ENCODE peak calls at places on chromosome 14, in six cellular contexts. U is left ventricle myocardium inferior, G is BE2C, H is endothelial cell, J is colonic mucosa, Q is tibial artery. V is an unnamed sample.

GRCh38 chr14:35051796-35052195 is 5.7 kb downstream of the FAM177A1 start:
- DNase-seq in U (no peak), G (no peak), H (no peak), J (no peak), Q (no peak), V (no peak)

GRCh38 chr14:65144170-65144569 is 41.9 kb upstream of the MAX start:
- DNase-seq in U (no peak), G (no peak), H (no peak), J (no peak), Q (no peak), V (no peak)

GRCh38 chr14:85762523-85762922 is 232.6 kb downstream of the FLRT2 start:
- DNase-seq in U (no peak), G (no peak), H (no peak), J (no peak), Q (no peak), V (no peak)

GRCh38 chr14:78598046-78598652 is 428.0 kb downstream of the NRXN3 start:
- DNase-seq in U (peak; percentile 17), G (peak; percentile 60), H (peak; percentile 67), J (peak; percentile 30), Q (no peak), V (no peak)

GRCh38 chr14:52876311-52876710 is 74.5 kb downstream of the FERMT2 start:
- DNase-seq in U (no peak), G (no peak), H (no peak), J (no peak), Q (no peak), V (no peak)

GRCh38 chr14:73760598-73761586 is 46.7 kb upstream of the PNMA1 start:
- DNase-seq in U (no peak), G (no peak), H (no peak), J (no peak), Q (no peak), V (no peak)

GRCh38 chr14:47929334-47929733 is 253.9 kb upstream of the MDGA2 start:
- DNase-seq in U (no peak), G (no peak), H (no peak), J (no peak), Q (no peak), V (no peak)

GRCh38 chr14:63573579-63573978 is 30.4 kb upstream of the PPP2R5E start:
- DNase-seq in U (no peak), G (no peak), H (no peak), J (no peak), Q (no peak), V (no peak)

GRCh38 chr14:90544566-90544965 is 147.7 kb downstream of the CALM1 start:
- DNase-seq in U (no peak), G (no peak), H (no peak), J (no peak), Q (no peak), V (peak; percentile 55)

DNA sequence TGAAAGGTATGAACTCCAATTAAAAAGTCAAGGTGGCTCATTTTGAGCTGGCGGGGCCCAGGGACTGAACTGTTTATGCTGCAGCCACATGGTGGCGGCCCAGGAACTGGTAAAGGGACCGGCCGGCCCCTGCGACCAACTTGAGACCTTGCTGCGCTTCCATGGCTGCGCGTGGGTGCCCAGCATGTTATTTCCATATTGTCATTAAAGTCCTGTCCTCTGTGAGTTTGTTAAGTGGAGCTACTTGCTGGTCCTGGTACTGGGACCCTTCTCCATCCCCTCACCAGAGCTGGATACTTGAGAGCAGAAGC is 62.3 kb downstream of the BEGAIN start:
- DNase-seq in U (no peak), G (peak; percentile 12), H (peak; percentile 70), J (peak; percentile 30), Q (peak; percentile 60), V (no peak)
- TF ChIP-seq CTCF in U (no peak), G (no peak), H (peak; percentile 60), J (peak; percentile 33), Q (no peak), V (peak; percentile 71)

GRCh38 chr14:37251778-37252177 is 54.0 kb downstream of the MIPOL1 start:
- DNase-seq in U (no peak), G (no peak), H (no peak), J (no peak), Q (no peak), V (no peak)
- TF ChIP-seq CTCF in U (no peak), G (no peak), H (peak; percentile 40), J (no peak), Q (no peak), V (peak; percentile 68)

DNA sequence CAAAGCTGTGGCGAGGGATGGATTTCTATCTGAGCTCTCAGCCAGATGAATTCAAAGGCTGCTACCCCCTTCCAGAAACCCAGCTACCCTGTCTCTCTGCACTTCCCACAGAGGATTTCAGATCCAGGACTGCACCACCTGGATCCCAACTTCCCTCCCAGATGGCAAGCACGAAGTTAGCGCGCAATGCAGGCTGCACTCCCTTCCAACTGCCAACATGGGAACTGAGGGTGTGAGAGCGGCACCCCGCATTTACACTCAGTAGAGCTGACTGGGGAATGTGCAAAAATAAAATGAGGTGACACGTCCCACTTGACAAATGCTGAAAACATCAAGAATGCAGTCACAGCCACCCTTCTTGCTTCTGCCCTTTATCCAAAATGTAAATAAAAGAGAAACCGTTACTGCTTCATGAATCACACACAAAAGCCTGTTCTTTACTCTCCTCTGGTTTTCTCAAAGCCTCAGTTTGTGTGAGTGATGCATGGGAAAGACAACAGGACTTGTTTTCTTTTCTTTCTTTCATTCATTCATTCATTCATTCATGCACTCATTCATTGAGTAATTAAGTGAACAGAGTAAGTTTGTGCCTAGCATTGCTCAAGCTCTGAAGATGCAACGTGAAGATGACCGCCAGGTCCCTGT is 85.7 kb downstream of the ITPK1 start:
- DNase-seq in U (no peak), G (no peak), H (no peak), J (no peak), Q (no peak), V (no peak)
- TF ChIP-seq CTCF in U (no peak), G (no peak), H (no peak), J (no peak), Q (no peak), V (no peak)

GRCh38 chr14:28635387-28635786 is 131.2 kb upstream of the FOXG1 start:
- DNase-seq in U (no peak), G (no peak), H (peak; percentile 23), J (no peak), Q (no peak), V (no peak)
- TF ChIP-seq CTCF in U (peak; percentile 56), G (peak; percentile 32), H (peak; percentile 97), J (peak; percentile 38), Q (peak; percentile 23), V (peak; percentile 86)

GRCh38 chr14:101843665-101844064 is 82.2 kb downstream of the PPP2R5C start:
- DNase-seq in U (no peak), G (no peak), H (no peak), J (no peak), Q (no peak), V (no peak)
- TF ChIP-seq CTCF in U (peak; percentile 42), G (peak; percentile 34), H (peak; percentile 32), J (no peak), Q (peak; percentile 8), V (peak; percentile 45)

DNA sequence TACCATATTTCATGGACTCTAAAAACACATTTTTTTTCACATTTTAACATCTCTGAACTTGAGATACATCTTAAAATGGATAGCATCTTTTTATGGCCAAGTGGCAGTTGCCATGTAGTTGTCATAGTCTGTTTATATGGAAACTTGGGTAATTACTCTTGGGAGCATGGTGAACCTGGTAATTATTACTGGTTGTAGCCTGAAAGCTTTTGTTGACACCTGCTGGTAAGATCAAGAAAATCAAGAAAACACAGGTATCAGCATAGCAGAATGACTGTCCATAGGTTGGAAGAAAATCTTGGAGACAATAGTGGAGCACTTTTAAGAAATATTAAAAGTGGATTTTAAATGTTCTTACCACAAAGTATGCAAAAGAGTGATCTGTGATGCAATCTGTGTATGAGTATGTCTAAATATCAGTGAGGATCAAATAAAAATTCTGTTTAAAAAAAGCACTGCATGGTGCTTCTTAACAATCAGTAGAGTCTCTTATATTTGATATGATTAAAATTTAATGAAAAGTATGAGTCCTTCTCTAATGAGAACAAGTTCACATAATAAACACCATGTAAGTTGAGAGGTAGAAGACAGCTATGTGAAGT is 44.2 kb downstream of the TTC8 start:
- DNase-seq in U (no peak), G (no peak), H (no peak), J (no peak), Q (no peak), V (no peak)
- TF ChIP-seq CTCF in U (peak; percentile 49), G (peak; percentile 53), H (no peak), J (no peak), Q (peak; percentile 33), V (peak; percentile 70)

DNA sequence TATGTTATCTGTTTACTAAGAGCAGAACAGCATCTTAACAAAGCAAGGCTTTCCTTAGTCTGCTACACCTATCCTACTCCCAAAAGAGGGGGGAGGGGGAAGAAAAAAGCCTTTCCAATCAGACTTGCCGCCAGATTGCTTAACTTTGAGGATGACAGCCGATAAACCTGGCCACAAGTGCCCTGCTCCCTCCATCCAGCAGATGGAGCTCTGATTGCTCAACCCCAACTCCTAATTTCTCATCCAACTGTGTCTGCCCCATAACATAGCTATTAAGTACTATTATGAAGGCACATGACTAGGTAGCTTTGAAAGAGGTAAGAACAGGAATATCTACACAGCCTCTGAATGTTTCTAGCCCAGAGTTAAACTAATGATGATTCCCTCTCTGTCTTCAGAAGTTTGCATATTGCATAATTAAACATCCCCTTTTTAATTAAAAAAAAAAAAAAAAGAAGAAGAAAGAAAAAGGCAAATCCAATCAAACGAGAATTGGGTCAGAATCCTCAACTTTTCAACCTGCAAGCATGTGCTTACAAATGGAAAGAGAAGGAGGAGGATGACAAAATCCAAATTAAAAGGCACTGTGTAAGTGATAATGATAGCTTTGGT is 247.4 kb downstream of the GALC start:
- DNase-seq in U (no peak), G (peak; percentile 35), H (peak; percentile 53), J (no peak), Q (no peak), V (no peak)
- TF ChIP-seq CTCF in U (peak; percentile 64), G (peak; percentile 79), H (peak; percentile 68), J (peak; percentile 43), Q (peak; percentile 25), V (peak; percentile 73)

DNA sequence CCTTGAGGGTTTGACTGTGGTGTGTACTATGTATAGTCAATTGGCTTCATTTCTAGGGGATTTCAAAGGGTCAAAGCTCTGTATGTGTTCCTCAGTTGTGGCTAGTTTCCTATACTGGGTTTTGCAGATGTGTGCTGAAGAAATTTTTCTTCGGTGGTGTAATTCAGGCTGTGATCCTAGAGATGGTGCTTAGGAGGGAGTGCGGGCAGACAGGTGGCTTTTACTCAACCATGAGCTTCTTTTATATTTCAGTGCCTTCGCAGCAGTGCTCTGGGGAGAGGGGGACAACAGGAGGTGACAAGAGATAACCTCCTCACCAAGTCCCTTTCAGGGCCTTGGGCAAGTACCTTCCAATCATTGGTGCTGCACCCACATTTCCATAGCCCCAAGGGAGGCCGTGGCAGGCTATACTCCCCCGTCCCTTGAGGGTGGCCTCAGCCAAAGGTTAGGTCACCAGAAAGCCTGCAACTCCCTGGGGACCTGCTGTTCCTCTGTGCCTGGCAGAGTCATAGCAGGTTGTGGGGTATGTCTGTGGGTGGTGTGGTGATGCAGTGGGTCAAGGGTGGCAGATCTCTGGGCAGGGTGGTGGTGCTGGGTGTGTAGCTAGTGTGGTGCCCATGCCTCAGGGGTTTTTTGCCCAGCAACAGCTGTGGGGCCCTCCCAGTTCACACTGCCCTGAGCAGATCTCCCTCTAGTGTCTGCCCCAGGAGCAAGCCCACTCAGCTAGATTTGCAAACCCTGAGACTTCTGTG is 37.0 kb upstream of the TMX1 start:
- DNase-seq in U (no peak), G (peak; percentile 20), H (no peak), J (no peak), Q (no peak), V (no peak)
- TF ChIP-seq CTCF in U (no peak), G (peak; percentile 28), H (no peak), J (no peak), Q (no peak), V (no peak)